ENCODE peak calls at places on chromosomes 1 and 21, in ten cellular contexts. K is hepatic stellate cell; R is suprapubic skin; A is HTR-8/SVneo; V is K562; T is brain microvascular endothelial cell; D is NCI-H1048; F is stimulated activated CD8-positive, alpha-beta memory T cell treated with anti-CD3 and anti-CD28 coated beads, Interleukin-7, amount 100 ng/mL, for 1 hour; I is right cardiac atrium; N is HEK293T. X is an unnamed sample.
A peak's percentile ranks its signal among the peaks of the same experiment; 100 is the strongest.

GRCh38 chr1:226706664-226707063 is 32.4 kb downstream of the ITPKB start:
- DNase-seq in K (no peak), R (no peak), A (no peak), V (no peak), T (no peak), D (no peak), F (no peak), I (no peak), N (no peak), X (no peak)

GRCh38 chr1:199691540-199691939 is 336.0 kb upstream of the NR5A2 start:
- DNase-seq in K (no peak), R (no peak), A (peak; percentile 48), V (no peak), T (peak; percentile 45), D (no peak), F (no peak), I (no peak), N (peak; percentile 25), X (peak; percentile 66)

GRCh38 chr1:113369040-113369439 is 21.3 kb upstream of the MAGI3 start:
- DNase-seq in K (no peak), R (no peak), A (no peak), V (no peak), T (no peak), D (no peak), F (no peak), I (no peak), N (no peak), X (no peak)

GRCh38 chr1:59445040-59445439 is 148.1 kb downstream of the FGGY start:
- DNase-seq in K (peak; percentile 16), R (no peak), A (no peak), V (no peak), T (no peak), D (no peak), F (no peak), I (no peak), N (no peak), X (no peak)

GRCh38 chr1:173269490-173270230 is 62.5 kb upstream of the TNFSF4 start:
- DNase-seq in K (peak; percentile 59), R (no peak), A (peak; percentile 57), V (peak; percentile 69), T (peak; percentile 95), D (no peak), F (no peak), I (no peak), N (no peak), X (peak; percentile 90)

GRCh38 chr1:21572735-21573277 is 63.6 kb downstream of the ALPL start:
- DNase-seq in K (no peak), R (no peak), A (no peak), V (no peak), T (no peak), D (no peak), F (no peak), I (no peak), N (no peak), X (no peak)

GRCh38 chr1:181135462-181135781 is 46.9 kb downstream of the IER5 start:
- DNase-seq in K (no peak), R (no peak), A (no peak), V (peak; percentile 76), T (peak; percentile 43), D (no peak), F (no peak), I (no peak), N (peak; percentile 67), X (peak; percentile 56)

GRCh38 chr21:34511787-34512451 is at the start of gene KCNE1:
- DNase-seq in K (no peak), R (no peak), A (no peak), V (no peak), T (no peak), D (no peak), F (no peak), I (peak; percentile 70), N (no peak), X (peak; percentile 35)

GRCh38 chr21:29638138-29638537 is 301.7 kb downstream of the GRIK1 start:
- DNase-seq in K (no peak), R (no peak), A (no peak), V (no peak), T (no peak), D (no peak), F (no peak), I (no peak), N (no peak), X (no peak)

GRCh38 chr1:41122851-41123518 is 101.5 kb upstream of the SLFNL1 start:
- DNase-seq in K (peak; percentile 52), R (no peak), A (peak; percentile 32), V (peak; percentile 45), T (peak; percentile 84), D (no peak), F (no peak), I (no peak), N (peak; percentile 51), X (peak; percentile 69)

GRCh38 chr1:98110674-98111073 is 189.8 kb upstream of the DPYD start:
- DNase-seq in K (no peak), R (no peak), A (peak; percentile 13), V (no peak), T (no peak), D (no peak), F (no peak), I (no peak), N (no peak), X (no peak)

GRCh38 chr21:42986125-42986783 is 11.9 kb downstream of the PKNOX1 start:
- DNase-seq in K (no peak), R (no peak), A (no peak), V (no peak), T (no peak), D (no peak), F (no peak), I (no peak), N (no peak), X (peak; percentile 19)

GRCh38 chr21:45451771-45452182 is 46.8 kb downstream of the COL18A1 start:
- DNase-seq in K (no peak), R (no peak), A (no peak), V (no peak), T (no peak), D (no peak), F (no peak), I (peak; percentile 56), N (no peak), X (no peak)

GRCh38 chr1:64282353-64282752 is 78.9 kb downstream of the UBE2U start:
- DNase-seq in K (no peak), R (no peak), A (no peak), V (peak; percentile 1), T (no peak), D (peak; percentile 85), F (no peak), I (no peak), N (no peak), X (no peak)

GRCh38 chr21:29382029-29382654 is 83.4 kb downstream of the BACH1 start:
- DNase-seq in K (peak; percentile 20), R (no peak), A (peak; percentile 62), V (no peak), T (peak; percentile 54), D (no peak), F (no peak), I (no peak), N (no peak), X (no peak)

GRCh38 chr1:197519741-197520334 is 251.8 kb downstream of the CRB1 start:
- DNase-seq in K (no peak), R (no peak), A (no peak), V (peak; percentile 15), T (no peak), D (no peak), F (no peak), I (no peak), N (peak; percentile 20), X (peak; percentile 19)

GRCh38 chr1:115714572-115715141 is 53.9 kb downstream of the CASQ2 start:
- DNase-seq in K (no peak), R (no peak), A (no peak), V (no peak), T (no peak), D (no peak), F (no peak), I (no peak), N (no peak), X (no peak)

GRCh38 chr1:33903210-33903589 is 39.3 kb downstream of the HMGB4 start:
- DNase-seq in K (no peak), R (no peak), A (no peak), V (no peak), T (no peak), D (no peak), F (no peak), I (no peak), N (no peak), X (no peak)

GRCh38 chr1:236451796-236452373 is 57.8 kb downstream of the EDARADD start:
- DNase-seq in K (peak; percentile 6), R (no peak), A (peak; percentile 37), V (peak; percentile 76), T (no peak), D (no peak), F (peak; percentile 19), I (no peak), N (peak; percentile 70), X (peak; percentile 58)

GRCh38 chr1:169873582-169874200 is 20.0 kb downstream of the SCYL3 start:
- DNase-seq in K (no peak), R (no peak), A (no peak), V (no peak), T (no peak), D (no peak), F (no peak), I (no peak), N (no peak), X (no peak)

GRCh38 chr1:35660581-35661473 is 19.5 kb upstream of the PSMB2 start:
- DNase-seq in K (peak; percentile 12), R (no peak), A (no peak), V (peak; percentile 65), T (peak; percentile 48), D (no peak), F (no peak), I (no peak), N (peak; percentile 38), X (peak; percentile 67)

GRCh38 chr1:222093518-222093917 is 351.6 kb upstream of the DUSP10 start:
- DNase-seq in K (no peak), R (no peak), A (no peak), V (no peak), T (no peak), D (no peak), F (no peak), I (no peak), N (no peak), X (no peak)

GRCh38 chr1:37793773-37794371 is at the start of gene MANEAL:
- DNase-seq in K (peak; percentile 81), R (no peak), A (peak; percentile 38), V (peak; percentile 73), T (peak; percentile 29), D (peak; percentile 17), F (no peak), I (peak; percentile 79), N (peak; percentile 79), X (peak; percentile 67)

GRCh38 chr1:37052120-37052519 is 17.8 kb upstream of the GRIK3 start:
- DNase-seq in K (no peak), R (no peak), A (no peak), V (no peak), T (no peak), D (no peak), F (no peak), I (no peak), N (no peak), X (no peak)

GRCh38 chr1:66761273-66761672 is 9.0 kb downstream of the DYNLT5 start:
- DNase-seq in K (no peak), R (no peak), A (no peak), V (no peak), T (no peak), D (no peak), F (no peak), I (no peak), N (no peak), X (no peak)

X was measured in lung microvascular endothelial cell.